ENCODE peak calls at places on chromosome 22, in four cellular contexts. One of them, this sample, is unnamed.

GRCh38 chr22:43543522-43544281 is 131.9 kb downstream of the MPPED1 start:
- DNase-seq in K562: no peak
- DNase-seq in GM12878: no peak
- DNase-seq in HepG2: no peak
- DNase-seq in this sample: no peak

GRCh38 chr22:47166446-47167016 is 404.1 kb downstream of the TBC1D22A start:
- DNase-seq in K562: no peak
- DNase-seq in GM12878: no peak
- DNase-seq in HepG2: no peak
- DNase-seq in this sample: no peak

GRCh38 chr22:17130199-17130598 is 9.0 kb upstream of the TMEM121B start:
- DNase-seq in K562: no peak
- DNase-seq in GM12878: no peak
- DNase-seq in HepG2: no peak
- DNase-seq in this sample: no peak

GRCh38 chr22:47393191-47393590 is 630.7 kb downstream of the TBC1D22A start:
- DNase-seq in K562: no peak
- DNase-seq in GM12878: no peak
- DNase-seq in HepG2: no peak
- DNase-seq in this sample: no peak

GRCh38 chr22:29581799-29582198 is 886 bp upstream of the NIPSNAP1 start:
- DNase-seq in K562: no peak
- DNase-seq in GM12878: no peak
- DNase-seq in HepG2: no peak
- DNase-seq in this sample: no peak

GRCh38 chr22:46114518-46115387 is 35.6 kb upstream of the PPARA start:
- DNase-seq in K562: no peak
- DNase-seq in GM12878: no peak
- DNase-seq in HepG2: no peak
- DNase-seq in this sample: no peak

GRCh38 chr22:50041361-50042065 is 16.6 kb downstream of the TTLL8 start:
- DNase-seq in K562: no peak
- DNase-seq in GM12878: no peak
- DNase-seq in HepG2: no peak
- DNase-seq in this sample: no peak

GRCh38 chr22:49449811-49450386 is 377.8 kb downstream of the BRD1 start:
- DNase-seq in K562: no peak
- DNase-seq in GM12878: no peak
- DNase-seq in HepG2: no peak
- DNase-seq in this sample: no peak

GRCh38 chr22:17773606-17774205 is 563 bp downstream of the BID start:
- DNase-seq in K562: peak
- DNase-seq in GM12878: no peak
- DNase-seq in HepG2: peak
- DNase-seq in this sample: peak

GRCh38 chr22:46596819-46597218 is 23.4 kb upstream of the GRAMD4 start:
- DNase-seq in K562: no peak
- DNase-seq in GM12878: no peak
- DNase-seq in HepG2: no peak
- DNase-seq in this sample: no peak

GRCh38 chr22:19522190-19522880 is 1.9 kb downstream of the CLDN5 start:
- DNase-seq in K562: no peak
- DNase-seq in GM12878: no peak
- DNase-seq in HepG2: no peak
- DNase-seq in this sample: no peak
- TF ChIP-seq TARDBP in K562: no peak
- TF ChIP-seq TARDBP in GM12878: no peak
- TF ChIP-seq TARDBP in HepG2: no peak
- TF ChIP-seq TARDBP in this sample: no peak

DNA sequence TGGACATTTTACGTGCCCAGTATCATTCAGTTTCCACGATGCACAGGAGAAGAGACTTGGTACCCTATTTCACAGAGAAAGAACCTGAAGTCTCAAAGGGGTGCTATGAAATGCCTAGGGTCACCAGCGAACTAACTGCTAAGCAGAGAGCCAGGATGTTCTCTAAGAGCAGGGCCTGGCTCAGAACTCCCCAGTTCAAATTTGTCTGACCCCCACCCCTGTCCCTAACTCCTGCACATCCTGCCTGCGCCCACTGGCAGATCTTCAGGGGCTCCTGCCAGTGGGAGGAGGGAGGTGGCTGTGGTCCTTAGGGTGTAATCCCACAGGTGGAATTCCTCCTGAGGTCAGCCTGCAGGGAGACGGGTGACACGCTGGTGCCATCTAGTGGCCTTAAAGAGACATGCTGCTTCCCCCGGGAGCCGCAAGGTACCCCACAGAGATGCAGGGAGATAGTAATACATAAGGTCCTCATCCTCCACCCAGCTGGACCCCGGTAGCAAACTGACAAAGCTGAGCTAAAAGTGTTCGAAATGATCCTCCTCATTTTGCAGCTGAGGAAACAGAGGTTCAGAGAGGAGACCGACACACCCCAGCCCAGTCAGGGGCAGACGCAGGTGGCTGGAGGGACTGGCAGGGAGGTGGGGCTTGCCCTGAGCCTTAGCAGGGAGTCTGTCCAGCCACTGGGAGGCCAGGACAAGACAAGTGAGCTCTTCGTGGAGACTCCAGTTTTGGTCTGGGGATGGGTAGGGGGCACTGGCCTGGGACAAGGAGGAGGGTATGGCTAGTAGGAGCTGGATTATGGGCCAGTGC is 34.1 kb downstream of the MB start:
- DNase-seq in K562: peak
- DNase-seq in GM12878: peak
- DNase-seq in HepG2: peak
- DNase-seq in this sample: peak
- TF ChIP-seq TARDBP in K562: no peak
- TF ChIP-seq TARDBP in GM12878: no peak
- TF ChIP-seq TARDBP in HepG2: no peak
- TF ChIP-seq TARDBP in this sample: no peak

DNA sequence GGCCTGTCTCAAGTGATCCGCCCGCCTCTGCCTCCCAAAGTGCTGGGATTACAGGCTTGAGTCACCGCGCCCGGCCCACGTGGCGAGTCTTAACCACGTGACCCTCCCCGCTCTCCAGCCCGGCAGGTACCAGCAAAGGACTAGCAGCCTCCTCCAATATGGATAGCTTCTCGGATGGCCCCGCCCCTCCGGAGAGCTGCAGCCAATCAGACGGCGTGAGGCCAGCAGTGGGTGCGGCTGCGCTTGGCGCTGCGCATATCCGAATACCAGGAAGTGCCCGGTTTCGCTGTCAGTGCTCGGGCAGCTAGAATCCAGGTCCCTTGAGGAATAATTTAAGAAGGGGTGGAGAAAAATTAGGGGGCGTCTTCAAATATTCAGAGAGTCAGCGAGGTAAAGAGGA is 14.7 kb upstream of the PISD start:
- DNase-seq in K562: no peak
- DNase-seq in GM12878: peak
- DNase-seq in HepG2: no peak
- DNase-seq in this sample: no peak
- TF ChIP-seq TARDBP in K562: no peak
- TF ChIP-seq TARDBP in GM12878: no peak
- TF ChIP-seq TARDBP in HepG2: no peak
- TF ChIP-seq TARDBP in this sample: no peak

DNA sequence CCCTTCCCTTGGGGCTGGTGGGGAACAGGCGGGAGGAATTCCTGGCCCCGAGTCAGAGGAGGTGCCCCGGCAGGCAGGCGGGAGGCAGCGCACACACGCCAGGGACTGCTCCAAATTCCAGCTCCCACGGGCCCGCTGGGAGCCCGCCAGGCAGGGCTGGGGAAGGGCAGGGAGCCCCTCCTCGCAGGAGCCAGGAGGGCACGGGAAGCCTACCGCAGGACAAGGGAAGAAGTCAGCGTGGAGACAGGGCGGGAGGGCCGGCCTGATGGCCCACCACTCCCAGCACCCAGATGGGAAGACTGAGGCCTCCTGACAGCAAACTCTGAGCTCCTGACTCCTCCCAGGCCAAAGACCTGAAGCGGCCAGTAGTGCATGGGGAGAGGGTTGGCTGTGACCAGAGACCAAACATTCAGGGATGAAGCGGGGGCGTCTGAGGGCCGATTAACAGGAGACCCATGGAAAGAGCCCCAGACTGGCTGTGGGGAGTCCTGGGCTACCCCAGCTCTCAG is 22.4 kb downstream of the RPL3 start:
- DNase-seq in K562: no peak
- DNase-seq in GM12878: no peak
- DNase-seq in HepG2: no peak
- DNase-seq in this sample: no peak
- TF ChIP-seq TARDBP in K562: no peak
- TF ChIP-seq TARDBP in GM12878: no peak
- TF ChIP-seq TARDBP in HepG2: no peak
- TF ChIP-seq TARDBP in this sample: no peak

DNA sequence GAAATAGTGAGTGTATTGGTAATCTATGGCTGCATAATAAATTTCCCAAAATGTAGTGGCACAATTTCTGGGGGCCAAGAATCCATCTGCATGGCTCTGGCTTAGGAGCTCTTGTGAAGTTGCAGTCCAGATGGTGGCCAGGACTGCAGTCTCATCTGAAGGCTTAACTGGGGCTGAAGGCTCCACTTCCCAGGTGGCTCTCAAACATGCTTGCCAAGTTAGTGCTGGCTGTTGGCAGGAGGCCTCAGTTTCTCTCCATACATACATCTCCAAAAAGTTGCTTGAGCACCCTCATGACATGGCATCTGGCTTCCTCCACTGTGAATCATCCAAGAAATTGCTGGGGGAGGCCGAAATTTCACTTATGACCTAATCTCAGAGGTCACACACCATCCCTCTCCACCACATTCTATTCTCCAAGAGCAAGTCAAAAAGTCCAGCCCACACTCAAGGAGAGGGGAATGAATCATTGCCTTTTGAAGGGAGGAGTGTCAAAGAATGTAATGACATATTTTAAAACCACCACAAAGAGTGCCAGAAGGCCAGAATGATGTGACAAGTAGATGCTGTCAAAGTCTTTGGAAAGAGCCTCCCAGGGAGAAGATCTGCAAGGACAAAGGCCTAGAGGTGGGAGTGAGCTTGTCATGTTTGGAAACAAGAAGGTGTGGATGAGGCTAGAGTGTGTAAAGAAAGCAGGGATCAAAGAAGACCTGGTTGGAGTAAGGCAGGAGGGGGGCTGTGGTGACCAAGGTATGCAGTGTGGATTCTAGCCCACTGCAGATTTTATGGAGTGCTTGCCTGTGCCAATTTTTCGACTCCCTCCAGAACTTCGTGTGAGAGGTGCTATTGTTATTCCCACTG is 566.2 kb downstream of the MIAT start:
- DNase-seq in K562: no peak
- DNase-seq in GM12878: no peak
- DNase-seq in HepG2: no peak
- DNase-seq in this sample: no peak
- TF ChIP-seq TARDBP in K562: no peak
- TF ChIP-seq TARDBP in GM12878: no peak
- TF ChIP-seq TARDBP in HepG2: no peak
- TF ChIP-seq TARDBP in this sample: no peak

DNA sequence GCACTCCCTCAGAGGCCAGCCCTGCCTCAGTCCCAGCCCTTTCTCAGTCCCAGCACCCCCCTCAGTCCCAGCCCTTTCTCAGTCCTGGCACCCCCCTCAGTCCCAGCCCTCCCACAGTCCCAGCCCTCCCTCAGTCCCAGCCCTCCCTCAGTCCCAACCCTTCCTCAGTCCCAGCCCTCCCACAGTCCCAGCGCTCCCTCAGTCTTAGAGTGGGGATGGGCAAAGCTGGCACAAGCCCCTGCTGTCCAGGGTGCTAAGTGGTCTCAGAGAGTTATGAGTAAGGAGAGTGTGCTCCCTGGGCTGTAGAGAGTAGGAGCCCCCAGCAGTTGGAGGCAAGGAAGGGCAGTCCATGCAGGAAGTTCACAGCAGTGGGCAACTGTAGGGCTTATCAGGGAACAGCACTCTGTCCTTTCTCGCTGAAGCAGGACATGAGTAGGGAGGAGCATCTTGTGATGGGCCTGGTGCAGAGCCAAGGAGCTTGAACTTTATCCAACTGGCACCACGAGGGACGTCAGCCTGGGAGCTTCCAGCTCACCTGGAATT is 51.4 kb upstream of the CRYBB3 start:
- DNase-seq in K562: peak
- DNase-seq in GM12878: no peak
- DNase-seq in HepG2: no peak
- DNase-seq in this sample: no peak
- TF ChIP-seq TARDBP in K562: no peak
- TF ChIP-seq TARDBP in GM12878: no peak
- TF ChIP-seq TARDBP in HepG2: no peak
- TF ChIP-seq TARDBP in this sample: no peak

DNA sequence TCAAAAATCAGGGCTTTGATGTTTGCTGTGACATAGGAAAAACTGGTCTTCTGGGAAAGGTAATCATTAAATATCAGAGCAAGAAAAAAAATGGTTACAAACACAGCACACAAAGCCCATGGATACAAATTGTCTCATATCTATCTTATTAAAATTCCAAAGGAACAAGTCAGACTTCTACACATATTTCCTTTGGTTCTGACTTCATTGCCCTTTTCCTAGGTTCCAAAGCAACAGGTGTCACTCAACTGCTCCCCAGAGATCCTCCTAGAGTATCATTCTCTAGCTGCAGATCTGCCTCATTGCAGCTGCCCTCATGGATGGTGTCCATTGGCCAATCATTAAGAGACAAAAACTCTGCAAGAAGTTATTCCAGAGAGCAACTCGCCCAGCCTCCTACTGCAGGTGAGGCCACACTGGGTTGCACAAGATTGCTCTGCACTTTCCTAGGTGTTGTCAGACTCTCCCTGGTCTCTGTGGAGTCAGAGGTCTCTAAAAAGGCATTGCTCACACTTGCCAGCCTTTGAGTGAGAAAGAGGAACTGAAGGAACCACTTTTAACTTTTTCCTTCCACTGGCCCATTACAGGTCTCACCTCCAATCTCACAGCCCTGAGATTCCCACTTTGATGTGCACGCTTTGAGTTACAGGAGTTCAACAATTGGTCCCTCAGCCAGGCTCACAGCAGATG is 5.7 kb downstream of the DRICH1 start:
- DNase-seq in K562: no peak
- DNase-seq in GM12878: no peak
- DNase-seq in HepG2: no peak
- DNase-seq in this sample: no peak
- TF ChIP-seq TARDBP in K562: no peak
- TF ChIP-seq TARDBP in GM12878: no peak
- TF ChIP-seq TARDBP in HepG2: no peak
- TF ChIP-seq TARDBP in this sample: no peak

This sample was measured in HEK293T.